ENCODE peak calls at places on chromosomes 6 and 20, in eight cellular contexts. D is activated T-cell treated with anti-CD3 and anti-CD28 coated beads, Interleukin-2, amount 50 U/mL, for 24 hours; M is stimulated activated CD4-positive, alpha-beta T cell treated with anti-CD3 and anti-CD28 coated beads, Interleukin-2, amount 100 ng/mL, for 48 hours; Z is NCI-H1105; Q is HTR-8/SVneo; H is epithelial cell of proximal tubule; O is tibial nerve; P is Daoy. T is an unnamed sample.

GRCh38 chr6:114390176-114390575 is 47.4 kb upstream of the HS3ST5 start:
- DNase-seq in D (no peak), M (no peak), Z (no peak), Q (no peak), H (no peak), O (no peak), P (peak; percentile 2), T (peak; percentile 3)

GRCh38 chr6:15443119-15443518 is 197.2 kb downstream of the JARID2 start:
- DNase-seq in D (no peak), M (no peak), Z (no peak), Q (peak; percentile 48), H (peak; percentile 36), O (no peak), P (peak; percentile 71), T (no peak)

GRCh38 chr6:104396077-104396476 is 463.6 kb downstream of the HACE1 start:
- DNase-seq in D (no peak), M (no peak), Z (no peak), Q (no peak), H (no peak), O (no peak), P (no peak), T (no peak)

GRCh38 chr6:44576132-44576601 is 188.7 kb downstream of the CDC5L start:
- DNase-seq in D (no peak), M (no peak), Z (no peak), Q (no peak), H (no peak), O (no peak), P (no peak), T (peak; percentile 91)

GRCh38 chr20:1566701-1567100 is 9.2 kb upstream of the SIRPD start:
- DNase-seq in D (no peak), M (no peak), Z (no peak), Q (peak; percentile 43), H (no peak), O (no peak), P (no peak), T (no peak)

GRCh38 chr6:107989166-107990094 is 31.4 kb upstream of the SEC63 start:
- DNase-seq in D (no peak), M (no peak), Z (no peak), Q (no peak), H (no peak), O (no peak), P (no peak), T (no peak)

GRCh38 chr20:50670126-50670862 is 21.0 kb downstream of the RIPOR3 start:
- DNase-seq in D (no peak), M (no peak), Z (no peak), Q (no peak), H (no peak), O (no peak), P (peak; percentile 48), T (no peak)

GRCh38 chr20:50595988-50596693 is 86.0 kb downstream of the PTPN1 start:
- DNase-seq in D (no peak), M (no peak), Z (no peak), Q (peak; percentile 72), H (no peak), O (no peak), P (peak; percentile 28), T (no peak)

T was measured in COLO829.